ENCODE peak calls at places on chromosome 21, in seven cellular contexts. M is CD8-positive, alpha-beta T cell; I is lower lobe of right lung; N is HL-60; R is M059J; G is brain pericyte; P is tibial nerve. V is an unnamed sample.
A peak's percentile ranks its signal among the peaks of the same experiment; 100 is the strongest.

GRCh38 chr21:33622253-33622652 is 19.3 kb downstream of the CRYZL1 start:
- DNase-seq in M (no peak), G (no peak), R (no peak), N (no peak), I (no peak), P (no peak), V (no peak)

GRCh38 chr21:42093991-42094417 is 22.9 kb downstream of the UMODL1 start:
- DNase-seq in G (peak; percentile 75), I (no peak), R (peak; percentile 98), P (no peak), M (no peak), N (no peak), V (peak; percentile 96)

GRCh38 chr21:34534522-34534921 is 22.5 kb upstream of the KCNE1 start:
- DNase-seq in M (no peak), I (no peak), G (no peak), P (no peak), R (peak; percentile 97), N (no peak), V (no peak)

GRCh38 chr21:45818904-45819285 is 162.7 kb upstream of the COL6A1 start:
- DNase-seq in R (peak; percentile 89), M (peak; percentile 30), I (no peak), P (no peak), N (peak; percentile 52), G (peak; percentile 81), V (peak; percentile 60)

GRCh38 chr21:26840912-26841311 is 4.3 kb downstream of the ADAMTS1 start:
- DNase-seq in P (peak; percentile 34), I (no peak), M (no peak), N (no peak), G (no peak), R (peak; percentile 84), V (peak; percentile 88)

GRCh38 chr21:34280389-34280795 is 83.4 kb upstream of the KCNE2 start:
- DNase-seq in P (peak; percentile 29), N (no peak), M (no peak), G (no peak), R (no peak), I (no peak), V (no peak)

GRCh38 chr21:44012474-44013379 is 618 bp downstream of the TRAPPC10 start:
- DNase-seq in I (peak; percentile 82), P (peak; percentile 19), R (peak; percentile 42), M (peak; percentile 76), G (no peak), N (peak; percentile 76), V (peak; percentile 47)

GRCh38 chr21:16775056-16775455 is 737.8 kb upstream of the CXADR start:
- DNase-seq in G (no peak), R (no peak), M (no peak), N (no peak), P (no peak), I (no peak), V (no peak)

GRCh38 chr21:44711327-44712202 is at the start of gene TSPEAR:
- DNase-seq in M (no peak), I (no peak), R (no peak), G (no peak), N (no peak), P (no peak), V (no peak)

GRCh38 chr21:42381347-42381984 is 14.4 kb downstream of the TMPRSS3 start:
- DNase-seq in P (no peak), M (no peak), I (peak; percentile 58), R (peak; percentile 64), G (no peak), N (no peak), V (peak; percentile 61)

GRCh38 chr21:38925923-38926322 is 120.2 kb downstream of the ETS2 start:
- DNase-seq in N (no peak), R (peak; percentile 95), I (no peak), G (no peak), P (peak; percentile 56), M (no peak), V (no peak)

GRCh38 chr21:36909901-36910561 is 56.4 kb downstream of the HLCS start:
- DNase-seq in P (no peak), G (peak; percentile 66), N (peak; percentile 73), M (no peak), R (peak; percentile 98), I (no peak), V (peak; percentile 94)